ENCODE peak calls at places on chromosomes 16 and 17, in nine cellular contexts. O is CD8-positive, alpha-beta T cell; F is SJCRH30; W is OCI-LY7; E is heart left ventricle; S is Karpas-422; P is sigmoid colon; M is fibroblast of lung; V is transverse colon. I is an unnamed sample.

GRCh38 chr17:81056352-81056751 is 21.4 kb downstream of the BAIAP2 start:
- DNase-seq in O (no peak), W (no peak), E (no peak), M (no peak), V (no peak), F (no peak), S (no peak), P (no peak), I (no peak)

GRCh38 chr17:3526491-3526890 is 31.1 kb downstream of the TRPV3 start:
- DNase-seq in E (no peak), P (peak; percentile 50), F (no peak), M (no peak), S (no peak), V (no peak), W (no peak), O (no peak), I (no peak)

GRCh38 chr16:15494231-15494630 is 59.8 kb downstream of the BMERB1 start:
- DNase-seq in P (no peak), W (no peak), S (no peak), O (no peak), F (no peak), E (no peak), V (no peak), M (peak; percentile 27), I (no peak)

GRCh38 chr16:67312450-67313118 is 14.0 kb downstream of the KCTD19 start:
- DNase-seq in S (no peak), E (no peak), W (no peak), V (no peak), F (peak; percentile 27), P (no peak), M (peak; percentile 78), O (no peak), I (no peak)

GRCh38 chr16:74437-75318 is 2.2 kb upstream of the RHBDF1 start:
- DNase-seq in V (no peak), F (no peak), E (no peak), W (no peak), S (no peak), P (no peak), O (no peak), M (no peak), I (no peak)

GRCh38 chr17:66775262-66775661 is 59.7 kb upstream of the CACNG5 start:
- DNase-seq in O (no peak), M (no peak), F (no peak), P (no peak), S (peak; percentile 91), V (no peak), E (no peak), W (peak; percentile 55), I (no peak)

GRCh38 chr17:67708378-67708777 is 9.4 kb upstream of the NOL11 start:
- DNase-seq in P (no peak), S (no peak), M (no peak), V (no peak), F (no peak), O (no peak), W (no peak), E (no peak), I (no peak)

GRCh38 chr16:56281256-56281805 is 90.0 kb downstream of the GNAO1 start:
- DNase-seq in O (no peak), E (no peak), M (no peak), V (no peak), W (no peak), P (no peak), S (peak; percentile 50), F (no peak), I (peak; percentile 19)

GRCh38 chr17:35081638-35082037 is 18.1 kb upstream of the RFFL start:
- DNase-seq in E (no peak), P (no peak), O (no peak), W (no peak), F (no peak), V (no peak), M (no peak), S (no peak), I (no peak)

GRCh38 chr17:79979201-79979840 is 56.4 kb downstream of the TBC1D16 start:
- DNase-seq in P (peak; percentile 56), O (no peak), M (no peak), V (no peak), S (no peak), W (no peak), E (no peak), F (no peak), I (no peak)

GRCh38 chr17:75033346-75034235 is 13.2 kb downstream of the ATP5PD start:
- DNase-seq in V (peak; percentile 93), F (peak; percentile 97), W (peak; percentile 62), P (peak; percentile 97), S (peak; percentile 90), M (peak; percentile 90), E (peak; percentile 90), O (peak; percentile 77), I (peak; percentile 98)

GRCh38 chr16:46757339-46758050 is 9.4 kb upstream of the MYLK3 start:
- DNase-seq in E (peak; percentile 87), V (no peak), M (no peak), P (no peak), W (no peak), F (peak; percentile 75), S (no peak), O (no peak), I (no peak)

GRCh38 chr17:41970901-41971331 is 4.3 kb downstream of the CNP start:
- DNase-seq in P (no peak), V (no peak), W (no peak), E (no peak), O (no peak), S (no peak), F (no peak), M (no peak), I (no peak)

GRCh38 chr16:70782237-70782636 is 18.7 kb downstream of the VAC14 start:
- DNase-seq in F (no peak), S (no peak), O (no peak), E (no peak), M (no peak), W (no peak), V (no peak), P (no peak), I (no peak)

GRCh38 chr16:78606572-78606971 is 507.1 kb downstream of the WWOX start:
- DNase-seq in M (no peak), S (no peak), P (no peak), W (no peak), V (no peak), O (no peak), E (no peak), F (no peak), I (no peak)

GRCh38 chr16:78609542-78610253 is 510.2 kb downstream of the WWOX start:
- DNase-seq in W (no peak), O (no peak), V (no peak), F (no peak), M (no peak), S (no peak), E (no peak), P (no peak), I (no peak)

GRCh38 chr16:78607022-78607421 is 507.6 kb downstream of the WWOX start:
- DNase-seq in F (no peak), M (no peak), S (no peak), P (no peak), E (no peak), O (no peak), W (no peak), V (no peak), I (no peak)

GRCh38 chr16:78607465-78607864 is 508.0 kb downstream of the WWOX start:
- DNase-seq in P (no peak), V (no peak), F (no peak), E (no peak), W (no peak), O (no peak), S (no peak), M (peak; percentile 67), I (no peak)

GRCh38 chr16:78608305-78608776 is 508.9 kb downstream of the WWOX start:
- DNase-seq in E (no peak), W (no peak), S (no peak), V (peak; percentile 10), F (no peak), O (no peak), M (no peak), P (peak; percentile 68), I (no peak)
- H3K4me3 ChIP-seq in E (peak overlapping the region; percentile 43), W (no peak overlapping the region), S (no peak overlapping the region), V (peak overlapping the region; percentile 29), F (peak overlapping the region; percentile 18), O (no peak overlapping the region), M (no peak overlapping the region), P (peak overlapping the region; percentile 47), I (no peak overlapping the region)

DNA sequence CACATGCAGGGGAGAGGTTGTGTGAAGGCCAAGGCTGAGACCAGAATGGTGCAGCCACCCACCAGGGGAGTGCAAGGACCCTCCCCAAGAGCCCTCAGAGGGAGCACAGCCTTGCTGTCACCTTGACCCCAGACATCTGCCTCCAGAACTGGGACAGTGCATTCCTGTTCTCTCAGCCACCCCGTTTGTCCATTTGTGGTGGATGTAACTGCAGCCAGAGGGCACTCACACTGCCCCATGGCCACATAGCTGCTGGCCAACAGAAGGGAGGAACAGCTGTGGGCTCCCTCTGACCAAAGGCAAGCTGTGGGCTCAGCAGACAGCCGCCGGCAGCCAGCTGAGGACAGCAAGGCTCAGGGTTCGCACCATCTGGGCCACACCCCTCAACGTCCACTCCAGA is 49.8 kb upstream of the KLHDC4 start:
- DNase-seq in S (no peak), O (no peak), V (no peak), P (no peak), E (no peak), W (no peak), F (peak; percentile 70), M (no peak), I (no peak)
- H3K4me1 ChIP-seq in S (peaks cover 20% of the 10 kb centered on the region), O (no peaks in the 10 kb centered on the region), V (no peaks in the 10 kb centered on the region), P (no peaks in the 10 kb centered on the region), E (no peaks in the 10 kb centered on the region), W (peaks cover 24% of the 10 kb centered on the region), F (peaks cover 16% of the 10 kb centered on the region), M (no peaks in the 10 kb centered on the region), I (no peaks in the 10 kb centered on the region)

GRCh38 chr17:50153650-50154575 is 3.4 kb upstream of the PPP1R9B start:
- DNase-seq in W (no peak), P (no peak), E (peak; percentile 77), V (no peak), S (no peak), F (no peak), O (no peak), M (no peak), I (no peak)
- H3K27ac ChIP-seq in W (peak overlapping the region; percentile 2), P (peak overlapping the region; percentile 92), E (peak overlapping the region; percentile 98), V (peak overlapping the region; percentile 0), S (no peak overlapping the region), F (no peak overlapping the region), O (no peak overlapping the region), M (no peak overlapping the region), I (no peak overlapping the region)

DNA sequence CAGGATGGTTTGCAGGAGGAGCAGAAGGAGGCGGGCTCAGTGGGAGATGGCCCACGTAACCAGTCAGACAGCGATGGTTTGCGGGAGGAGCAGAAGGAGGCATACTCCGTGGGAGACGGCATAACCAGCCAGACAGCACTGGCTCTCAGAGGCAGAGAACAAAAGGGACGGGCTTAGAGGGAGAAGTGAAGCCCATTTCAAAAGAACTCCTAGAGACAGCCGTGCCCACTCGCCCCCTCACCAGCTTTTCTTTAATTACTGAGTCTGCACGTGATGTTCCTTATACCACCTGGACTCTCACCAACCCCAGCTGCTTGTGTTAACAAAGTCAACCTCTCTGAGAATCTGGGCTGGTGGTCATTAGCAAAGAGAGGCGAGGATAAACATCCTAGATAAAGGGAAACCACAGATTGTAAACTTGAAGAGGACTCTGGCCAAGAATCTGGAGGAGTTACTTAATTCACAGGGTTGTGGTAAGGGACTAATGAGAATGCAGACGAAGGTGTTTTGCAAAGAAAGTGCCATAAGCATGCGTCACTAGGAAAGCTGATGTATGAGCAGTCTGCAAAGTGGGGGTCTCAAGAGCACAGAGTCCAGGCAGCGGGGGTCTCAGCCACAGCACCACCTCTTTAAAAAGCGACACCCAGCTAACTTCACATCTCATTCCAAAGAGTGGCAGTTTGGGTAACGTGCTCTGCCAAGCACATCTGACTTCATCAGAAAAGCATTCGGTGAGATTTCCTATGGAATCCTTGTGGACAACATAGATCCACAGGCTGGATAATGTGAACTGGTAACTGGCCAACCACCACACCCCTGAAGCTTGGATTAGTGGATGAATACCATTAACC is 51.7 kb downstream of the NXN start:
- DNase-seq in W (no peak), E (no peak), S (no peak), F (peak; percentile 62), M (peak; percentile 97), P (peak; percentile 82), V (no peak), O (no peak), I (peak; percentile 96)
- H3K4me3 ChIP-seq in W (no peak overlapping the region), E (no peak overlapping the region), S (no peak overlapping the region), F (no peak overlapping the region), M (no peak overlapping the region), P (peak overlapping the region; percentile 4), V (no peak overlapping the region), O (no peak overlapping the region), I (no peak overlapping the region)